ENCODE peak calls at places on chromosomes 12 and 14, in four cellular contexts. One of them, this sample, is unnamed.

GRCh38 chr12:70609203-70609602 is 28.0 kb downstream of the PTPRB start:
- DNase-seq in H1: no peak
- DNase-seq in HCT116: no peak
- DNase-seq in K562: no peak
- DNase-seq in this sample: no peak

GRCh38 chr12:116135209-116135930 is 142.1 kb downstream of the MED13L start:
- DNase-seq in H1: no peak
- DNase-seq in HCT116: peak
- DNase-seq in K562: no peak
- DNase-seq in this sample: no peak

GRCh38 chr14:89304972-89305703 is 111.9 kb downstream of the FOXN3 start:
- DNase-seq in H1: no peak
- DNase-seq in HCT116: no peak
- DNase-seq in K562: no peak
- DNase-seq in this sample: no peak

GRCh38 chr12:109544955-109545531 is 28.3 kb downstream of the MMAB start:
- DNase-seq in H1: no peak
- DNase-seq in HCT116: no peak
- DNase-seq in K562: no peak
- DNase-seq in this sample: no peak

GRCh38 chr12:15688202-15688736 is 100.9 kb downstream of the EPS8 start:
- DNase-seq in H1: no peak
- DNase-seq in HCT116: peak
- DNase-seq in K562: no peak
- DNase-seq in this sample: no peak

GRCh38 chr12:101004891-101005290 is 205.1 kb downstream of the SLC5A8 start:
- DNase-seq in H1: no peak
- DNase-seq in HCT116: no peak
- DNase-seq in K562: no peak
- DNase-seq in this sample: no peak

GRCh38 chr14:65373671-65374039 is 38.9 kb upstream of the FUT8 start:
- DNase-seq in H1: no peak
- DNase-seq in HCT116: no peak
- DNase-seq in K562: no peak
- DNase-seq in this sample: no peak

GRCh38 chr14:20477211-20477876 is 8.1 kb downstream of the PNP start:
- DNase-seq in H1: no peak
- DNase-seq in HCT116: no peak
- DNase-seq in K562: no peak
- DNase-seq in this sample: no peak

GRCh38 chr12:52254965-52255751 is 19.3 kb upstream of the KRT86 start:
- DNase-seq in H1: no peak
- DNase-seq in HCT116: no peak
- DNase-seq in K562: no peak
- DNase-seq in this sample: no peak

GRCh38 chr14:105399441-105399775 is 1.1 kb downstream of the TEX22 start:
- DNase-seq in H1: no peak
- DNase-seq in HCT116: no peak
- DNase-seq in K562: peak
- DNase-seq in this sample: no peak

GRCh38 chr14:94373708-94374107 is 14.7 kb downstream of the SERPINA1 start:
- DNase-seq in H1: no peak
- DNase-seq in HCT116: peak
- DNase-seq in K562: no peak
- DNase-seq in this sample: no peak

GRCh38 chr12:28855761-28856160 is 293.3 kb upstream of the FAR2 start:
- DNase-seq in H1: no peak
- DNase-seq in HCT116: no peak
- DNase-seq in K562: no peak
- DNase-seq in this sample: no peak

GRCh38 chr12:15774819-15775218 is 14.4 kb downstream of the EPS8 start:
- DNase-seq in H1: no peak
- DNase-seq in HCT116: no peak
- DNase-seq in K562: no peak
- DNase-seq in this sample: no peak

GRCh38 chr14:25006961-25007795 is 42.8 kb downstream of the STXBP6 start:
- DNase-seq in H1: no peak
- DNase-seq in HCT116: no peak
- DNase-seq in K562: no peak
- DNase-seq in this sample: peak

GRCh38 chr14:99288948-99289347 is 17.0 kb upstream of the BCL11B start:
- DNase-seq in H1: no peak
- DNase-seq in HCT116: no peak
- DNase-seq in K562: no peak
- DNase-seq in this sample: no peak

GRCh38 chr12:29427964-29428363 is 47.0 kb upstream of the ERGIC2 start:
- DNase-seq in H1: no peak
- DNase-seq in HCT116: peak
- DNase-seq in K562: peak
- DNase-seq in this sample: peak

GRCh38 chr12:26188132-26188531 is 7.2 kb upstream of the SSPN start:
- DNase-seq in H1: no peak
- DNase-seq in HCT116: no peak
- DNase-seq in K562: no peak
- DNase-seq in this sample: no peak

GRCh38 chr14:52314521-52315354 is 626 bp downstream of the PTGER2 start:
- DNase-seq in H1: no peak
- DNase-seq in HCT116: no peak
- DNase-seq in K562: no peak
- DNase-seq in this sample: peak

GRCh38 chr12:102814691-102815367 is 102.2 kb downstream of the PAH start:
- DNase-seq in H1: no peak
- DNase-seq in HCT116: no peak
- DNase-seq in K562: no peak
- DNase-seq in this sample: no peak

GRCh38 chr12:62400135-62400534 is 66.5 kb upstream of the MON2 start:
- DNase-seq in H1: no peak
- DNase-seq in HCT116: no peak
- DNase-seq in K562: no peak
- DNase-seq in this sample: no peak

GRCh38 chr12:51951843-51952722 is 584 bp downstream of the ACVR1B start:
- DNase-seq in H1: no peak
- DNase-seq in HCT116: no peak
- DNase-seq in K562: no peak
- DNase-seq in this sample: peak

GRCh38 chr12:61554268-61555008 is 705.8 kb upstream of the USP15 start:
- DNase-seq in H1: no peak
- DNase-seq in HCT116: no peak
- DNase-seq in K562: no peak
- DNase-seq in this sample: no peak

GRCh38 chr14:36217027-36217426 is 40.5 kb upstream of the PTCSC3 start:
- DNase-seq in H1: no peak
- DNase-seq in HCT116: no peak
- DNase-seq in K562: no peak
- DNase-seq in this sample: no peak

GRCh38 chr14:77301103-77301502 is 19.6 kb downstream of the POMT2 start:
- DNase-seq in H1: peak
- DNase-seq in HCT116: peak
- DNase-seq in K562: peak
- DNase-seq in this sample: peak

GRCh38 chr14:66634876-66635275 is 126.9 kb downstream of the GPHN start:
- DNase-seq in H1: no peak
- DNase-seq in HCT116: no peak
- DNase-seq in K562: no peak
- DNase-seq in this sample: no peak

GRCh38 chr14:50999726-51000125 is 55.4 kb upstream of the PYGL start:
- DNase-seq in H1: no peak
- DNase-seq in HCT116: no peak
- DNase-seq in K562: no peak
- DNase-seq in this sample: peak

GRCh38 chr14:22614240-22614799 is 16.2 kb downstream of the ABHD4 start:
- DNase-seq in H1: no peak
- DNase-seq in HCT116: peak
- DNase-seq in K562: no peak
- DNase-seq in this sample: no peak

GRCh38 chr12:12736759-12737676 is 19.9 kb downstream of the CDKN1B start:
- DNase-seq in H1: no peak
- DNase-seq in HCT116: no peak
- DNase-seq in K562: peak
- DNase-seq in this sample: no peak

GRCh38 chr12:124857921-124858461 is 5.7 kb downstream of the SCARB1 start:
- DNase-seq in H1: no peak
- DNase-seq in HCT116: no peak
- DNase-seq in K562: no peak
- DNase-seq in this sample: no peak

GRCh38 chr14:34755215-34755614 is 40.8 kb upstream of the CFL2 start:
- DNase-seq in H1: no peak
- DNase-seq in HCT116: no peak
- DNase-seq in K562: no peak
- DNase-seq in this sample: no peak

GRCh38 chr12:13340149-13340548 is 143.6 kb downstream of the EMP1 start:
- DNase-seq in H1: no peak
- DNase-seq in HCT116: no peak
- DNase-seq in K562: no peak
- DNase-seq in this sample: no peak

DNA sequence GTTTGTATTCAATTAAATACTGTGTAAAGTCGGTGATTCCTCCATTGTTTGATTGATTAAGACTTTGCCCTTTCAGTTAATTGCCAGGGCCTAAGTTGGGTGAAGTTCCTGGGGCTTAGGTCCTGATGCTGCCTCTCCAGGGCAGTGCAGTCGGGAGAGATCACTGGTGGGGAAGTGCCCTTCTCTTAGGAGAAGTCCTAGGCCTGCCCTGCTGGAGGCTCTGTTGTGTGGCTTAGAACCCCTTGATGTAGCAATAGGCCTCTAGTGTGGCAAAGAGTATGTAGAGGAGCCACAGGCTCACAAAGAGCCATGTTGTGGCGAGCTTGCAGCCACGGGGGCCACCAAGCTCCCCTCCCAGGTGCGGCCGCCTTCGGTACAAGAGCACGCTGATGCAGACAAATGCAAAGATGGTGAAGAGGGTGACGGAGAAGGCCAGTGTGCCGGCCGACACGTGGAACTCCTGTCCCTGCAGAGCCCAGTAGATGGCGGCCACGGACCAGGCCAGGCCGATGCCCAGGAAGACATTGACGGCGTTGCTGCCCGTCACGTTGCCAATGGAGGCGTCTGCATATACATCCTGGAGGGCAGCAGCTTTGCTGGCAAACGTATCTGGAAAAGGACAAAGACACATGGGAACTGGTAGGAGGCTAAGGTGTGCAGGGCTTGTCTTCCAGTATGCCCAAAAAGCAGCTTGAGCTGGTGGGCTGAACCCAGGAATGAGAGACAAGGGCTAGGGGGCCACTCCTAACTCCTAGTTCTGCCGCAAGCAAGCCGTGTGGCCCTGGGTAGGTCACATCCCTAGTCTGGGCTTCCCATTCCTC is 142.8 kb downstream of the SLC8A3 start:
- DNase-seq in H1: peak
- DNase-seq in HCT116: peak
- DNase-seq in K562: peak
- DNase-seq in this sample: peak
- TF ChIP-seq JUND in H1: peak
- TF ChIP-seq JUND in HCT116: no peak
- TF ChIP-seq JUND in K562: no peak
- TF ChIP-seq JUND in this sample: no peak

DNA sequence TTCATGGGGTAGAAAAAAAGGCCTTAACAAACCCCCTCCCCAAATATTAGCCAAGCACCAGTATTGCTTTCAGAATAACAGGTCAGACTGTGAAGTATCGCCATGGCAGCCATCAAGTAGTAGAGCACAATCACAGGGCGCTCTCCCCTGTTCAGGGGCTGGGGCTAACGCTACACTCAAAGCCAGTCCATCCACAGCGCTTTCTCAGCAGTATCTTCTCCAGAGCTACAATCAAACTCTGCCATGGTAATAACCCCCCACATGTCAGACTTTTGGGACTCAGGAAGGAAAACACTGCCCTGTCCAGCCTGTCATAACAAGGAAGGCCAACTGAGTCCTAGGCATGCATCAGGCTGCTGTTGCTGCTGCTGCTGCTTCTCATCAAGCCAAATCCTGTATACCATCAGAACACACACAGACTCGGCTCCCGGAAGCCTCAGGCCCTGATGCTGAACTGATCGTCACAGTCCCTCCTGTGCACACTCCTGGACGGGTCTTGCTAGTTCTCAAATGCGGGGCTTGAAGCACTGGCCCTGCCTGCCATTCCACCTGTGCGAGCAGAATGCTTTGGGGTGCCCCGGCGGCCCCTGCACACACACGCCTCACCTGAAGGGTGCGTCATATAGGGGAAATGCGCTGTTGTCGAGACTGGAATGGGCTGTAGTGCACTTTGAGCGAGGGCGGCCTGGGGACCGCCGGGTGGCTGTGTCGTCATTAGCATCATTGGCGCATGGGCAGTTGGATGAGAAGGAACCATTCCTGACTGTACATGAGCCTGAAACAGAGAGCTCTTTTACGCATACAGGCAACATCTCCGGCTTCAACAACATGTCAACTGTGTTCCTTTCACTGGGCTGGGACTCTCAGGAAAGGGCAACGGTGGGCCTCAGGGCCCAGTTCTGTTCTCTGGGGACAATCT is 47.6 kb downstream of the SH2B3 start:
- DNase-seq in H1: no peak
- DNase-seq in HCT116: no peak
- DNase-seq in K562: no peak
- DNase-seq in this sample: no peak
- TF ChIP-seq JUND in H1: no peak
- TF ChIP-seq JUND in HCT116: no peak
- TF ChIP-seq JUND in K562: no peak
- TF ChIP-seq JUND in this sample: no peak

GRCh38 chr14:39366460-39367386 is 65.5 kb downstream of the FBXO33 start:
- DNase-seq in H1: no peak
- DNase-seq in HCT116: no peak
- DNase-seq in K562: no peak
- DNase-seq in this sample: no peak
- TF ChIP-seq JUND in H1: no peak
- TF ChIP-seq JUND in HCT116: no peak
- TF ChIP-seq JUND in K562: no peak
- TF ChIP-seq JUND in this sample: no peak

GRCh38 chr14:60968671-60969070 is 12.2 kb downstream of the TRMT5 start:
- DNase-seq in H1: no peak
- DNase-seq in HCT116: no peak
- DNase-seq in K562: no peak
- DNase-seq in this sample: no peak

GRCh38 chr14:60964901-60965300 is 16.0 kb downstream of the TRMT5 start:
- DNase-seq in H1: no peak
- DNase-seq in HCT116: no peak
- DNase-seq in K562: no peak
- DNase-seq in this sample: no peak

GRCh38 chr14:60965402-60965801 is 15.5 kb downstream of the TRMT5 start:
- DNase-seq in H1: no peak
- DNase-seq in HCT116: no peak
- DNase-seq in K562: no peak
- DNase-seq in this sample: no peak

GRCh38 chr14:60968099-60968498 is 12.8 kb downstream of the TRMT5 start:
- DNase-seq in H1: no peak
- DNase-seq in HCT116: no peak
- DNase-seq in K562: no peak
- DNase-seq in this sample: no peak

DNA sequence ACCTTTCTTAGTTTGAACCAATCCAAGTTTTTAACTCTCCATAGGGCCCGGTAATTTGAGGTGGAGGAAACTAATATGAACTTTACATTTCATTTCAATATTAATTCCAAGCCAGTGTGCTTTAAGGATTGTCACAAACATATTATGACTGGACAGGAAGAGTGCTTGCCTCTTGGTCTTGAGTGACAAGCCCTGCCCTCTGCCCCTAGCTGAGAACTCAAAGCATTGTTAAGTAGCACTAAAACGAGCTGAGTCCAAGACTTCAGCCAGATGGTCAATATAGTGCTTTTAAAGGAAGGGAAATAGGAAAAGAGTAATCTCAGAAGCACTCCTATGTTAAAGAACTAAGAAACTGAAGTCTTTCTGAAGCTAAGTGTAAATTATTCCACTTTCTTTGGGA is 17.1 kb downstream of the TRMT5 start:
- DNase-seq in H1: no peak
- DNase-seq in HCT116: no peak
- DNase-seq in K562: no peak
- DNase-seq in this sample: no peak
- TF ChIP-seq JUND in H1: no peak
- TF ChIP-seq JUND in HCT116: no peak
- TF ChIP-seq JUND in K562: no peak
- TF ChIP-seq JUND in this sample: no peak

This sample was measured in T47D.